ENCODE peak calls at places on chromosomes 2 and 18, in five cellular contexts. W is A549, Z is BJ, N is fibroblast of villous mesenchyme, V is heart right ventricle. Y is an unnamed sample.

GRCh38 chr18:48942554-48943261 is 8.1 kb downstream of the SMAD7 start:
- DNase-seq in W (peak), Z (peak), V (no peak), N (peak), Y (peak)

GRCh38 chr2:148719195-148719749 is 74.7 kb downstream of the EPC2 start:
- DNase-seq in W (no peak), N (no peak), V (no peak), Z (no peak), Y (no peak)

GRCh38 chr2:134175834-134176233 is 78.0 kb upstream of the MGAT5 start:
- DNase-seq in V (no peak), W (no peak), N (no peak), Z (no peak), Y (no peak)

GRCh38 chr2:26567534-26567933 is 73.6 kb downstream of the CIB4 start:
- DNase-seq in W (no peak), N (no peak), V (no peak), Z (no peak), Y (no peak)

GRCh38 chr2:171447675-171448074 is 13.6 kb downstream of the DCAF17 start:
- DNase-seq in N (no peak), Z (no peak), V (no peak), W (no peak), Y (no peak)

GRCh38 chr2:240204431-240205276 is 64.2 kb upstream of the OTOS start:
- DNase-seq in N (no peak), Z (no peak), W (no peak), V (no peak), Y (no peak)

GRCh38 chr2:67858886-67859285 is 203.9 kb downstream of the C1D start:
- DNase-seq in N (no peak), Z (no peak), W (no peak), V (no peak), Y (no peak)

GRCh38 chr2:30758315-30758714 is 48.9 kb downstream of the CAPN13 start:
- DNase-seq in Z (peak), V (no peak), W (no peak), N (no peak), Y (no peak)

GRCh38 chr2:62344472-62344871 is 148.6 kb downstream of the B3GNT2 start:
- DNase-seq in W (no peak), V (no peak), Z (no peak), N (no peak), Y (no peak)

GRCh38 chr18:36692909-36693308 is 135.9 kb downstream of the TPGS2 start:
- DNase-seq in V (no peak), W (no peak), N (no peak), Z (no peak), Y (peak)

GRCh38 chr2:1226766-1227165 is 186.5 kb upstream of the TPO start:
- DNase-seq in V (no peak), N (no peak), Z (no peak), W (no peak), Y (no peak)

GRCh38 chr2:240462704-240463273 is 27.3 kb downstream of the GPC1 start:
- DNase-seq in N (no peak), Z (no peak), V (no peak), W (no peak), Y (no peak)

GRCh38 chr2:49532702-49533101 is 378.4 kb upstream of the FSHR start:
- DNase-seq in W (no peak), Z (no peak), N (no peak), V (no peak), Y (no peak)

GRCh38 chr18:10020176-10020575 is 106.4 kb downstream of the VAPA start:
- DNase-seq in N (no peak), Z (no peak), W (no peak), V (no peak), Y (no peak)

GRCh38 chr2:1731963-1732768 is 12.1 kb downstream of the PXDN start:
- DNase-seq in Z (peak), N (peak), W (no peak), V (peak), Y (peak)

GRCh38 chr2:176891105-176891504 is 321.5 kb upstream of the HNRNPA3 start:
- DNase-seq in V (no peak), N (no peak), Z (no peak), W (no peak), Y (no peak)

GRCh38 chr2:104856086-104856972 is 2.4 kb downstream of the POU3F3 start:
- DNase-seq in N (no peak), V (no peak), W (no peak), Z (no peak), Y (no peak)

GRCh38 chr2:219627105-219628100 is at the start of gene SLC4A3:
- DNase-seq in N (peak), Z (no peak), W (peak), V (no peak), Y (no peak)
- TF ChIP-seq CTCF in N (no peak), Z (no peak), W (no peak), V (peak), Y (peak)

DNA sequence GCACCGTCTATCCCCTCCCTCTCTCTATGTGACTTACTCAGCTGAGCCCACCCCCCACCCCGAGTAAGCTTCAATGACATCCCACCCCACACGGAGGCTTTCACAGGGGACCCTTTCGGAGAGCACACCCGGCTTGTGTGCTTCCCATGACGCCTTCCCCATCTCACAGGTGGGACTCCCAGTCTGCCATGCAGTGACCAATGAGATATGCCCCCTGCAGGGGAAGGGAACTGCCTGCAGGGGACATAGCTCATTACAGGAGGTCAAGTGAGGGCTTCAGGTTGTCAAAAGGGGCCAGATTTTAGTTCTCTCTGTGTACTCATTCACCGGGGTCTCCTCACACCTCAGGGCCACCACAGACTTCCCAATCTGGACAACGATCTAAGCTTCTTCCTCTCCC is 112.6 kb downstream of the GAREM1 start:
- DNase-seq in N (no peak), Z (no peak), W (no peak), V (no peak), Y (no peak)
- TF ChIP-seq CTCF in N (no peak), Z (no peak), W (no peak), V (peak), Y (no peak)

GRCh38 chr2:233915133-233915532 is 2.0 kb upstream of the TRPM8 start:
- DNase-seq in W (peak), Z (no peak), N (no peak), V (no peak), Y (no peak)
- TF ChIP-seq CTCF in W (peak), Z (no peak), N (peak), V (no peak), Y (peak)

GRCh38 chr2:168635065-168635577 is 167.3 kb upstream of the NOSTRIN start:
- DNase-seq in W (no peak), Z (no peak), V (peak), N (peak), Y (no peak)
- TF ChIP-seq CTCF in W (no peak), Z (no peak), V (no peak), N (no peak), Y (no peak)

DNA sequence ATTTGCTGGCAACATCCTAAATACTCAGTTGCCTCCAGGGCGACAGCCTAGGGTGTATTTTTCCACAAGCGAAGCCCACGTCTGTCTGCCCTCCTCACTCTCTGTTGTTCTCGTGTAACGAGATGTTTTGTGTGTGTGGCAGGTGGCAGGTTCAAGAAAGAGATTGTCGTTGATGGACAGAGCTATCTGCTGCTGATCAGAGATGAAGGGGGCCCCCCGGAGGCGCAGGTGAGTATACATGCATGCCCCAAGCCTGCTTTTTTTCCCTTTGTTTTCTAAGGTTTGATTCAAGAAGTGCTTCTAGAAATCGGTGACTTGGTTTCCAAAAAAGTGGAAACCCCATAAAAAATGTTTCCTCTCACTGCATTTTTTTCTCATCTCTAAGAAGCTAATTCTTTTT is 247.0 kb downstream of the AGAP1 start:
- DNase-seq in Z (no peak), N (no peak), W (peak), V (no peak), Y (no peak)
- TF ChIP-seq CTCF in Z (peak), N (peak), W (peak), V (peak), Y (peak)

GRCh38 chr18:57589162-57589561 is 2.7 kb upstream of the FECH start:
- DNase-seq in Z (no peak), N (no peak), W (no peak), V (no peak), Y (no peak)

GRCh38 chr18:57585421-57585820 is 1.1 kb downstream of the FECH start:
- DNase-seq in W (no peak), V (no peak), Z (no peak), N (no peak), Y (no peak)

GRCh38 chr18:57585846-57586242 is 658 bp downstream of the FECH start:
- DNase-seq in N (peak), V (no peak), W (no peak), Z (no peak), Y (no peak)

GRCh38 chr18:57587262-57587661 is 760 bp upstream of the FECH start:
- DNase-seq in N (no peak), Z (no peak), W (no peak), V (no peak), Y (no peak)

GRCh38 chr18:57586243-57587049 is at the start of gene FECH:
- DNase-seq in Z (peak), N (peak), V (peak), W (peak), Y (peak)
- TF ChIP-seq CTCF in Z (no peak), N (peak), V (peak), W (no peak), Y (no peak)